ENCODE peak calls at places on chromosomes 4 and X, in nine cellular contexts. M is foreskin fibroblast, C is endothelial cell, P is GM06990, V is fibroblast of mammary gland, I is GM10248, B is ovary, Q is heart left ventricle, U is RWPE1. K is an unnamed sample.

GRCh38 chrX:118536687-118537461 is 41.3 kb downstream of the DOCK11 start:
- DNase-seq in M (no peak), C (peak), P (peak), V (peak), I (peak), B (no peak), Q (no peak), U (no peak), K (no peak)

GRCh38 chr4:156193116-156193515 is 239.4 kb upstream of the CTSO start:
- DNase-seq in M (no peak), C (no peak), P (no peak), V (no peak), I (no peak), B (no peak), Q (no peak), U (no peak), K (no peak)

GRCh38 chr4:174086829-174087799 is 196.4 kb downstream of the FBXO8 start:
- DNase-seq in M (no peak), C (no peak), P (no peak), V (no peak), I (no peak), B (no peak), Q (peak), U (no peak), K (no peak)

GRCh38 chr4:54976682-54977081 is 148.7 kb downstream of the KDR start:
- DNase-seq in M (no peak), C (peak), P (no peak), V (no peak), I (no peak), B (no peak), Q (no peak), U (no peak), K (no peak)

GRCh38 chr4:48594185-48594584 is 104.1 kb downstream of the ZAR1 start:
- DNase-seq in M (no peak), C (peak), P (no peak), V (no peak), I (no peak), B (no peak), Q (peak), U (no peak), K (no peak)

GRCh38 chr4:133129237-133129636 is 19.9 kb upstream of the PCDH10 start:
- DNase-seq in M (no peak), C (no peak), P (no peak), V (no peak), I (no peak), B (no peak), Q (no peak), U (no peak), K (no peak)

GRCh38 chr4:20251796-20252655 is at the start of gene SLIT2:
- DNase-seq in M (peak), C (peak), P (peak), V (peak), I (peak), B (peak), Q (peak), U (peak), K (peak)

GRCh38 chr4:56450342-56450741 is 14.3 kb downstream of the PAICS start:
- DNase-seq in M (no peak), C (no peak), P (no peak), V (no peak), I (no peak), B (no peak), Q (no peak), U (no peak), K (no peak)

GRCh38 chrX:50971390-50971789 is 60.9 kb downstream of the BMP15 start:
- DNase-seq in M (no peak), C (no peak), P (no peak), V (peak), I (no peak), B (no peak), Q (no peak), U (peak), K (no peak)

GRCh38 chr4:6232836-6233785 is 32.8 kb upstream of the JAKMIP1 start:
- DNase-seq in M (no peak), C (no peak), P (no peak), V (no peak), I (no peak), B (no peak), Q (no peak), U (no peak), K (no peak)

GRCh38 chrX:49959602-49960001 is 37.2 kb downstream of the CLCN5 start:
- DNase-seq in M (no peak), C (no peak), P (no peak), V (no peak), I (no peak), B (no peak), Q (no peak), U (no peak), K (no peak)

GRCh38 chr4:94577136-94577535 is 125.4 kb downstream of the PDLIM5 start:
- DNase-seq in M (peak), C (no peak), P (no peak), V (peak), I (no peak), B (peak), Q (peak), U (no peak), K (no peak)

GRCh38 chr4:159607824-159608223 is 504.9 kb downstream of the RAPGEF2 start:
- DNase-seq in M (no peak), C (no peak), P (no peak), V (no peak), I (no peak), B (no peak), Q (no peak), U (no peak), K (no peak)

GRCh38 chr4:98928505-98929340 is at the start of gene EIF4E:
- DNase-seq in M (peak), C (peak), P (peak), V (peak), I (peak), B (peak), Q (peak), U (peak), K (peak)
- TF ChIP-seq CTCF in M (no peak), C (no peak), P (peak), V (peak), I (no peak), B (peak), Q (peak), U (peak), K (no peak)

DNA sequence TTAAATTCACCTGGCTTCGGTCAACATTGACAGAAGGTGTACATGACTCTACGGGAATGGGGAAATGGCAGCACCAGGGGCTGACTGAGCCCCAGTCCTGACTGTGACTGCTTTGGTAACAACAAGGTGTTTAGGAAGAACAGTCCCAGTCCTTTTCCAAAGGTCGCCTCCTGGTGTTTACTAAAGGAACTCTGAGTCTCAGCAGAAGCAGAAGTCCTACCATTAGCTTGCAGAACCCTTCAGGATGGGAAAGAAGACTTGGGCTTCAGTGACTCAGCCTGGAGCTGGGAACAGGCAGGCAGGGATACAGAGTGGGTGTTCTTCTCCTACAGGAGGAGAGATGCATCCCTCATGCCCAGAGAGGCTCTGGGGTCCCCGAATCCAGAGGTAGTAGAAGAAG is 103.3 kb downstream of the MGST2 start:
- DNase-seq in M (no peak), C (no peak), P (no peak), V (peak), I (no peak), B (no peak), Q (no peak), U (no peak), K (no peak)
- TF ChIP-seq CTCF in M (no peak), C (peak), P (peak), V (peak), I (no peak), B (no peak), Q (no peak), U (no peak), K (peak)

GRCh38 chr4:185805979-185806378 is 6.0 kb downstream of the SORBS2 start:
- DNase-seq in M (no peak), C (no peak), P (no peak), V (no peak), I (no peak), B (no peak), Q (no peak), U (no peak), K (no peak)
- TF ChIP-seq CTCF in M (no peak), C (no peak), P (no peak), V (no peak), I (no peak), B (no peak), Q (no peak), U (no peak), K (no peak)

DNA sequence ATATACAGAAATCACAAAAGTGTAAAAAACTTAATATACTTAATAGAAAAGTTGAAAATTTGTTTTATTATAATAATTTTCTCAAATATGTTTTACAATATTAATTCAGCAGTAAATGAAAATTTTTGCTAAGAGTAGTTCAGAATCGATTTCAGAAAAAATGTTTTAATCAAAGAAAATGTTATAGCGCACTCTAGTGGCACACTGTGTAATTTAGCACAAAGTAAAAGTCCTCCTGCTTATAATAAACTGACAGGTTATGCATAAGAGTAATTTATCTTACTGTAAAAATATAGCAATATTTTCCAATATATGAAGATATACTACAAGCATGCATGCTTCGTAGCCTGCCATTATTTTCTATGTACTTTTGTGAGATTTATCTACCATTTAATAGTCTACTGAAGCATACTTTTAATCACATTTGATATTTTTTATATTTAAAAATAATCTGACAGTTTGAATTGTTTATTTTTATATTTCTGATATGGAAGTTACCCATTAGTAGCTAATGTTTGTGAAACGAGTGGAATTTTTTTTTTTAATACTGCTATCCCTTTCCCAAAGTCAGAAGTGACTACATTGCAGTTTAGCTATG is 217.9 kb upstream of the KLHL4 start:
- DNase-seq in M (no peak), C (no peak), P (no peak), V (peak), I (peak), B (no peak), Q (no peak), U (peak), K (peak)
- TF ChIP-seq CTCF in M (peak), C (peak), P (peak), V (peak), I (peak), B (no peak), Q (peak), U (peak), K (peak)

GRCh38 chrX:75155830-75156525 is at the start of gene ABCB7:
- DNase-seq in M (peak), C (peak), P (peak), V (peak), I (peak), B (peak), Q (peak), U (peak), K (peak)
- TF ChIP-seq CTCF in M (peak), C (no peak), P (no peak), V (peak), I (no peak), B (no peak), Q (no peak), U (no peak), K (peak)

GRCh38 chrX:5916945-5917344 is 311.7 kb downstream of the NLGN4X start:
- DNase-seq in M (no peak), C (no peak), P (no peak), V (no peak), I (no peak), B (no peak), Q (no peak), U (no peak), K (no peak)

GRCh38 chrX:5915783-5916182 is 312.9 kb downstream of the NLGN4X start:
- DNase-seq in M (no peak), C (no peak), P (no peak), V (no peak), I (no peak), B (no peak), Q (no peak), U (no peak), K (no peak)
- TF ChIP-seq CTCF in M (no peak), C (no peak), P (no peak), V (no peak), I (no peak), B (no peak), Q (no peak), U (no peak), K (no peak)

GRCh38 chrX:37437160-37437559 is 88.0 kb downstream of the PRRG1 start:
- DNase-seq in M (no peak), C (no peak), P (no peak), V (no peak), I (no peak), B (no peak), Q (peak), U (no peak), K (no peak)

GRCh38 chrX:37434362-37434761 is 85.2 kb downstream of the PRRG1 start:
- DNase-seq in M (no peak), C (no peak), P (no peak), V (no peak), I (no peak), B (no peak), Q (no peak), U (no peak), K (no peak)
- TF ChIP-seq CTCF in M (no peak), C (no peak), P (no peak), V (no peak), I (no peak), B (no peak), Q (no peak), U (no peak), K (no peak)

DNA sequence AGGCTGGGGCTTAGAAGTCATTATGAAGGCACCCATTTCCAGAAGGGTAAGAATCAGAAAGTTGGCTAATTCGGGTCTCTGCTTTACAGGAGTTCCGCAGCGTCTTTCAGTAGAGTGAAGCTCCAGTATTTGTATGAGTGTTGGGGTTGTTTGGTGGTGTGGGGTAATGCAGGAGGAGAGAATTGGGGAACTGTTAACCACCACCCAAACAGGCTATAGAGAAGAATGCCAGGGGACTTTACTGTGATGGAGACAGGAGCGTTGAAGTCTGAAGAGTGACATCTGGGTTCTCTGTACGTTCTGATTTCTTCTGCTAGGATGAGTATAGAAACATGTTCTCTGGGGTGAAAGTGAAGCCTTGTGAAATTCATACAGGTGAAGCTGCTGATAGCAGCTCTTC is 96.3 kb downstream of the TBL1X start:
- DNase-seq in M (no peak), C (no peak), P (no peak), V (no peak), I (no peak), B (no peak), Q (no peak), U (no peak), K (no peak)
- TF ChIP-seq CTCF in M (no peak), C (no peak), P (no peak), V (no peak), I (no peak), B (no peak), Q (no peak), U (no peak), K (no peak)

DNA sequence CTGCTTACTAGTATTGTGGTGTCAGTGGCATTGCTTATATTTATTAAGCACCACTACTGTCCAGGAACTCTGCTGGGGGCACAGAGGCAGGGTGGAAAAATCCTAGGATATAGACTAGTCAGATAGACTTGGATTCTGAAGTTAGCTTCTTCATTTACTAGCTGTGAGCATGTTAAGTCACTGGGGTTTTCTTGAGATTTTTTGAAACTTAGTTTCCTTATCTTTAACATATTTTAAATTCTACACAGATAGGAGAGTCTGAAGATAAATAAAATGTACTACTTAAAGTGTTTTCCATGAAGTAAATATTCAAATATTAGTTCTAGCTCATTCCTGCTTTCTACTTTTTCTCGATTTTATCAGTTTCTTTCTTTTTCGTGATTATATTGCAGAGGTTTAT is 196.9 kb upstream of the GRID2 start:
- DNase-seq in M (no peak), C (no peak), P (no peak), V (no peak), I (no peak), B (no peak), Q (no peak), U (no peak), K (no peak)
- TF ChIP-seq CTCF in M (no peak), C (no peak), P (no peak), V (no peak), I (no peak), B (no peak), Q (no peak), U (no peak), K (no peak)

GRCh38 chr4:42048394-42048793 is 58.1 kb downstream of the SLC30A9 start:
- DNase-seq in M (peak), C (no peak), P (no peak), V (peak), I (no peak), B (no peak), Q (no peak), U (peak), K (no peak)
- TF ChIP-seq CTCF in M (no peak), C (no peak), P (no peak), V (no peak), I (no peak), B (no peak), Q (no peak), U (no peak), K (no peak)